ENCODE peak calls at places on chromosomes 3 and 15, in nine cellular contexts. F is breast epithelium, W is A549, H is heart left ventricle, U is stomach, O is spleen, N is adrenal gland, V is esophagus squamous epithelium, S is tibial nerve. B is an unnamed sample.

GRCh38 chr15:44289352-44289790 is 852 bp downstream of the GOLM2 start:
- DNase-seq in F (no peak), W (no peak), H (no peak), U (no peak), O (no peak), N (peak; percentile 22), V (no peak), S (no peak), B (no peak)

GRCh38 chr3:94433811-94434210 is 370.9 kb downstream of the NSUN3 start:
- DNase-seq in F (no peak), W (no peak), H (no peak), U (no peak), O (no peak), N (no peak), V (no peak), S (no peak), B (no peak)

GRCh38 chr3:65936908-65937638 is 101.6 kb downstream of the MAGI1 start:
- DNase-seq in F (no peak), W (no peak), H (peak; percentile 42), U (no peak), O (no peak), N (no peak), V (no peak), S (no peak), B (no peak)

GRCh38 chr3:175260145-175260794 is 401.1 kb downstream of the NAALADL2 start:
- DNase-seq in F (no peak), W (no peak), H (no peak), U (no peak), O (no peak), N (no peak), V (no peak), S (no peak), B (no peak)

GRCh38 chr15:71160976-71161375 is 45.7 kb downstream of the THSD4 start:
- DNase-seq in F (no peak), W (no peak), H (no peak), U (no peak), O (no peak), N (no peak), V (no peak), S (no peak), B (no peak)

GRCh38 chr3:113769551-113769950 is 22.7 kb downstream of the ATP6V1A start:
- DNase-seq in F (no peak), W (peak; percentile 5), H (no peak), U (no peak), O (no peak), N (peak; percentile 19), V (no peak), S (no peak), B (no peak)

GRCh38 chr3:18135083-18135814 is 289.9 kb downstream of the SATB1 start:
- DNase-seq in F (no peak), W (no peak), H (no peak), U (no peak), O (no peak), N (no peak), V (no peak), S (no peak), B (no peak)

GRCh38 chr3:123104550-123104949 is 37.7 kb downstream of the PDIA5 start:
- DNase-seq in F (no peak), W (peak; percentile 26), H (no peak), U (no peak), O (peak; percentile 7), N (peak; percentile 86), V (no peak), S (no peak), B (no peak)

GRCh38 chr3:51729005-51729633 is 22.3 kb downstream of the GRM2 start:
- DNase-seq in F (no peak), W (no peak), H (no peak), U (no peak), O (no peak), N (no peak), V (no peak), S (no peak), B (no peak)

GRCh38 chr3:18099611-18100010 is 325.5 kb downstream of the SATB1 start:
- DNase-seq in F (no peak), W (no peak), H (no peak), U (no peak), O (no peak), N (no peak), V (no peak), S (no peak), B (no peak)

GRCh38 chr15:82021021-82021420 is 24.8 kb downstream of the MEX3B start:
- DNase-seq in F (no peak), W (no peak), H (no peak), U (no peak), O (no peak), N (no peak), V (no peak), S (no peak), B (no peak)

GRCh38 chr15:53454843-53455721 is 304.4 kb downstream of the WDR72 start:
- DNase-seq in F (no peak), W (peak; percentile 92), H (no peak), U (no peak), O (no peak), N (no peak), V (no peak), S (no peak), B (no peak)

GRCh38 chr3:66037330-66037985 is 1.3 kb downstream of the MAGI1 start:
- DNase-seq in F (peak; percentile 59), W (peak; percentile 26), H (peak; percentile 65), U (peak; percentile 60), O (no peak), N (peak; percentile 65), V (no peak), S (no peak), B (peak; percentile 74)

GRCh38 chr3:26719148-26719547 is 96.6 kb downstream of the LRRC3B start:
- DNase-seq in F (no peak), W (no peak), H (no peak), U (no peak), O (no peak), N (no peak), V (no peak), S (no peak), B (no peak)

GRCh38 chr3:178709047-178709446 is 172.8 kb downstream of the KCNMB2 start:
- DNase-seq in F (no peak), W (no peak), H (no peak), U (no peak), O (no peak), N (no peak), V (no peak), S (no peak), B (no peak)

GRCh38 chr15:48385431-48385830 is 54.2 kb downstream of the DUT start:
- DNase-seq in F (no peak), W (no peak), H (no peak), U (no peak), O (no peak), N (peak; percentile 19), V (no peak), S (no peak), B (no peak)

GRCh38 chr3:184262166-184262926 is 993 bp upstream of the CAMK2N2 start:
- DNase-seq in F (no peak), W (no peak), H (no peak), U (no peak), O (no peak), N (peak; percentile 91), V (no peak), S (no peak), B (peak; percentile 59)

GRCh38 chr3:88410259-88410658 is 260.5 kb downstream of the C3orf38 start:
- DNase-seq in F (no peak), W (no peak), H (no peak), U (no peak), O (no peak), N (no peak), V (no peak), S (no peak), B (no peak)

GRCh38 chr3:82506204-82506603 is 744.8 kb upstream of the GBE1 start:
- DNase-seq in F (no peak), W (no peak), H (no peak), U (no peak), O (no peak), N (no peak), V (no peak), S (no peak), B (no peak)
- TF ChIP-seq POLR2A in F (no peak), W (no peak), H (no peak), U (no peak), O (no peak), N (no peak), V (no peak), S (no peak), B (no peak)

GRCh38 chr15:33458421-33458820 is 147.7 kb downstream of the RYR3 start:
- DNase-seq in F (no peak), W (no peak), H (no peak), U (no peak), O (no peak), N (no peak), V (no peak), S (no peak), B (no peak)
- H3K27ac ChIP-seq in F (no peak overlapping the region), W (no peak overlapping the region), H (no peak overlapping the region), U (no peak overlapping the region), O (no peak overlapping the region), N (no peak overlapping the region), V (peak overlapping the region; percentile 70), S (no peak overlapping the region), B (no peak overlapping the region)

GRCh38 chr3:112514527-112515128 is 15.4 kb upstream of the BTLA start:
- DNase-seq in F (no peak), W (no peak), H (no peak), U (no peak), O (no peak), N (no peak), V (no peak), S (no peak), B (no peak)

DNA sequence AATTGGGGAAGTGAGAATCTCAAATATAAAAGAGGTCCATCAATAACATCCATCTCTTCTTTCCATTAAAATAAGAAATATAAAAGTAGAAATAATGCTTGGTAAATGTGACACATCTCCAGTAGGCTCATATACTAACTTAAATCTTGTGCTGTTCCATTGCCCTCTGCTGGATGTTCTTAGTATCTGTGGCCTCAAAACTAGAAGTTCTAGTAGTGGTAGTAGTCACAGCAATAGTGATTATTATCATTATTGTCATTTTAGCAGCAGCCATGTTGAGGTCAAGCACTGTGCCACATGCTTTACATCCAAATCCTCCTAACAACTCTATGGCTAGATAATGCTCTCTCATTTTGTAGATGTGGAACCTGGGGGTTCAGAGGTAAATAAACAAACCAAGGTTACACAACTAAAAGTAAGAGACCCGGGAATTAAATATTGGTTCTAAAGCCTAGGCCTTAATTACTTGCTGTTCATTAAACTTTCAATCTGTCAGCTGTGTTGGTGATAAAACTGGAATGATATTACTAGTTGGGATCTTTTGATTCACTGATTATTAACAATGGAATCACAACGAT is 20.2 kb upstream of the BTLA start:
- DNase-seq in F (no peak), W (peak; percentile 73), H (peak; percentile 22), U (no peak), O (no peak), N (peak; percentile 32), V (no peak), S (peak; percentile 72), B (no peak)
- TF ChIP-seq CTCF in F (peak; percentile 68), W (peak; percentile 80), H (peak; percentile 69), U (peak; percentile 62), O (peak; percentile 56), N (peak; percentile 71), V (peak; percentile 69), S (peak; percentile 62), B (peak; percentile 66)

DNA sequence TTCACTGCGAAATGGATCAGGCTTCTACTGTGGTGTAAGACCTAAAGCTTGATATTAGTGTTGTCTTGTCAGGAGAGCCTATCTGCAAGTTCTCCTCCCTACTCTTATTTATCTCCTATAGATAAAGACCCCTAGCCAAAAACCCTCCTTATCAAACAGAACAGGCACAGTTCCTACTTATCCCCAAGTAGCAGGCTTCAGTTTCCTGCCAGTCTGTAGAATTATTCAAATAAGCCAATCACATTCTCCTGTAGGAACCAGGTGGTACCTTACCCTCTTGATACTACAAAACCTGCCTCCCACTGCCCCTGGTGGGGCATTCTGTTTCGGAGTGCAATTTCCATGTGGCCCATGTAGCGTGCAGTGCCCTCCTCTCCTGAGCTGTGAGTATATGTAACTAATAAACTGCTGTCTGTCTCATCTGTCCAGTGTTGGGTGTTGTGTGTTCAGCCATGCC is 28.7 kb downstream of the HDGFL3 start:
- DNase-seq in F (no peak), W (no peak), H (no peak), U (no peak), O (no peak), N (no peak), V (no peak), S (no peak), B (no peak)
- TF ChIP-seq POLR2A in F (no peak), W (no peak), H (no peak), U (no peak), O (no peak), N (no peak), V (no peak), S (no peak), B (no peak)

B was measured in right lobe of liver.